ENCODE peak calls at places on chromosomes 13 and 19, in four cellular contexts. One of them, this sample, is unnamed.

GRCh38 chr13:88303157-88303556 is 632.0 kb downstream of the SLITRK5 start:
- DNase-seq in HepG2: no peak
- DNase-seq in GM12878: no peak
- DNase-seq in K562: no peak
- DNase-seq in this sample: no peak

GRCh38 chr19:1206063-1206732 is 620 bp downstream of the STK11 start:
- DNase-seq in HepG2: no peak
- DNase-seq in GM12878: no peak
- DNase-seq in K562: no peak
- DNase-seq in this sample: no peak

GRCh38 chr19:30011051-30011578 is 69.1 kb downstream of the URI1 start:
- DNase-seq in HepG2: no peak
- DNase-seq in GM12878: no peak
- DNase-seq in K562: peak
- DNase-seq in this sample: no peak

GRCh38 chr13:63449549-63449948 is 2033.9 kb upstream of the PCDH20 start:
- DNase-seq in HepG2: no peak
- DNase-seq in GM12878: no peak
- DNase-seq in K562: no peak
- DNase-seq in this sample: no peak

GRCh38 chr13:35978607-35979316 is 152.4 kb downstream of the DCLK1 start:
- DNase-seq in HepG2: peak
- DNase-seq in GM12878: no peak
- DNase-seq in K562: peak
- DNase-seq in this sample: peak

GRCh38 chr19:30708416-30708815 is 336.2 kb downstream of the ZNF536 start:
- DNase-seq in HepG2: no peak
- DNase-seq in GM12878: no peak
- DNase-seq in K562: no peak
- DNase-seq in this sample: no peak

GRCh38 chr13:77026255-77026782 is 640 bp downstream of the FBXL3 start:
- DNase-seq in HepG2: peak
- DNase-seq in GM12878: peak
- DNase-seq in K562: peak
- DNase-seq in this sample: peak

GRCh38 chr13:48985751-48986150 is 10.0 kb downstream of the FNDC3A start:
- DNase-seq in HepG2: no peak
- DNase-seq in GM12878: no peak
- DNase-seq in K562: no peak
- DNase-seq in this sample: no peak

GRCh38 chr19:17454579-17454978 is 6.1 kb upstream of the TMEM221 start:
- DNase-seq in HepG2: no peak
- DNase-seq in GM12878: no peak
- DNase-seq in K562: no peak
- DNase-seq in this sample: no peak

GRCh38 chr13:57063007-57063406 is 77.7 kb upstream of the PRR20A start:
- DNase-seq in HepG2: no peak
- DNase-seq in GM12878: no peak
- DNase-seq in K562: no peak
- DNase-seq in this sample: no peak

GRCh38 chr13:110634558-110634957 is 19.2 kb downstream of the NAXD start:
- DNase-seq in HepG2: no peak
- DNase-seq in GM12878: no peak
- DNase-seq in K562: no peak
- DNase-seq in this sample: peak
- TF ChIP-seq ESRRA in HepG2: no peak
- TF ChIP-seq ESRRA in GM12878: no peak
- TF ChIP-seq ESRRA in K562: no peak
- TF ChIP-seq ESRRA in this sample: no peak

GRCh38 chr13:101155920-101156319 is 260.4 kb downstream of the NALCN start:
- DNase-seq in HepG2: no peak
- DNase-seq in GM12878: no peak
- DNase-seq in K562: no peak
- DNase-seq in this sample: peak
- TF ChIP-seq HDAC2 in HepG2: no peak
- TF ChIP-seq HDAC2 in GM12878: no peak
- TF ChIP-seq HDAC2 in K562: no peak
- TF ChIP-seq HDAC2 in this sample: no peak

GRCh38 chr19:38692458-38693379 is 45.3 kb downstream of the ACTN4 start:
- DNase-seq in HepG2: no peak
- DNase-seq in GM12878: no peak
- DNase-seq in K562: no peak
- DNase-seq in this sample: no peak
- TF ChIP-seq ESRRA in HepG2: no peak
- TF ChIP-seq ESRRA in GM12878: no peak
- TF ChIP-seq ESRRA in K562: no peak
- TF ChIP-seq ESRRA in this sample: no peak

DNA sequence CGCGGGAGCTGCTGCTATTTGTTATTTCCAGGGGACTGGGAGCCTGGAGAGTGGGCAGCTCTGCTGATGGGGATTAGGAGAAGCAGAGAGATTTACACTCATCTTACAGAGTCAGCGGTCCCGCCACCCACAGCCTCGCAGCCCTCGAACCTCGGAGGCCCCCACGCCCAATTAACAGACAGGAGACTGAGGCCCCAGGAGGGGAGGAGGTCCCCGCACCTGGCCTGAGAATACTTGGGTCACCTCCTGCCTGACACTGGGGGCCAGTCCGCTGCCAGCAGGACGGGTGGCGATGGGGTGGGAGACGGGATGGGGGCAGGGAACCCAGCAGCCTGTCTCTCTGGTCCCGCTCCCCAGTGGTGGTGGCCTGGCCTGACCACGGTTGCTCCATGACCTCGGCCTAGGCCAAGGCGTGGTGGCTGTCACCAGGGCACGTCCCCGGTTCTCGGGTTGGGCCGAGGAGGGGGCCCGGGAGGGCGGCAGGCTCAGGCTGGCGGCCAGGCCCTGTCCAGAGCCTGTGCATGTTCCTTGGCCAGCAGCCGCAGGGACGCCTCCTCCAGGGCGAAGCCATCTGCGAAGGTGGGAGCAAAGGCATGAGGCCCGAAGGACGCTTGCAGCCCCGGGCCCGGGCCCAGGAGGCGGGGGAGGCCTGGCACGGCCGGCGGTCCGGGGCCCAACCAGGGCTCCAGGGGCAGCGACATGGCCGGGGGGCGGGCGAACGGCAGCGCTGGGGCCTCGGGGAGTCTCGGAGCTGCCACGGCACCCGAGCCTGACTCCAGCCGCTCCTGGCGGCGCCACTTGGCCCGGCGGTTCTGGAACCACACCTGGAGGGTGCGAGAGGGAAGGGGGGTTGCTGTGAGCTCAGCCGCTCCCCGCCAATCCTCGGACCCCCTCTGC is 1.6 kb downstream of the RAX2 start:
- DNase-seq in HepG2: no peak
- DNase-seq in GM12878: no peak
- DNase-seq in K562: no peak
- DNase-seq in this sample: no peak
- TF ChIP-seq HDAC2 in HepG2: no peak
- TF ChIP-seq HDAC2 in GM12878: no peak
- TF ChIP-seq HDAC2 in K562: no peak
- TF ChIP-seq HDAC2 in this sample: no peak

GRCh38 chr19:32831611-32832010 is 38.0 kb downstream of the SLC7A9 start:
- DNase-seq in HepG2: no peak
- DNase-seq in GM12878: no peak
- DNase-seq in K562: no peak
- DNase-seq in this sample: no peak

DNA sequence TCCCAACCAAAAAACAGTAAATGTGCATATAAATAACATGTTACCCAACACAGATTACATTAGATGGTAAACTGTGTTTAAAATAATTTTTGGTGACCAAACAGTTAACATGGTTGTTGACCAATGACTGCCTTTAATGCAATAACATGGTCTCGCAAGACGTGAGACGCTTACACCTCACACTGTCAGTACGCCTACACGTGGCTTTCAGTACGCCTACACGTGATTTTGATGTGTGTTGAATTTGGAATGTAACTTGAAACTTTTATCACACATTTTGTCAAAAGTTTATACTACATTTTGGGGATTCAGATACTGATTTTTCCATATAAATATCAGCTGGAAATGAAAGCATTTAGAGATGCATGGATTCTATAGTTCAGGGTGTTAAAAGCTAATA is 32.0 kb downstream of the SLC7A9 start:
- DNase-seq in HepG2: no peak
- DNase-seq in GM12878: no peak
- DNase-seq in K562: no peak
- DNase-seq in this sample: no peak
- TF ChIP-seq ESRRA in HepG2: no peak
- TF ChIP-seq ESRRA in GM12878: no peak
- TF ChIP-seq ESRRA in K562: no peak
- TF ChIP-seq ESRRA in this sample: no peak

DNA sequence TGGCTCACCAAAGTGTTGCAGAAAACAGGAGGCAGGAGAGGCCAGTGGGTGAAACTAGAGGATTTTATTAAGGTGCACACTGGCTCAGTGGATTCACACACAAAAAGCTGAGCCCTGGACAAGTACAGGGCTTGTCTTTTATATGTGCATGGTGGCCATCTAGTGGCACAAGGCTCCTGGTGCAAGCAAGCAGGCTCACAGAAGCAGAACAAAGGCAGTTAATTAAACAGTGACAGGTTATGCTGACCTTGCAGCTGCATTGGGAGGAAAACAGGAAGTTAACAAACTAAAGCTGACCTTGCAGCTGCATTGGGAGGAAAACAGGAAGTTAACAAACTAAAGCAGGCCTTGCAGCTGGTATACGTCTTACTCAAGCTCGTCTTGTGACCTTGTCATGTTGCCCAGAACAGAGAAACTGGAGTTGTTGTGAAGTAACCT is 65.3 kb upstream of the ZNF681 start:
- DNase-seq in HepG2: peak
- DNase-seq in GM12878: peak
- DNase-seq in K562: peak
- DNase-seq in this sample: peak
- TF ChIP-seq HDAC2 in HepG2: no peak
- TF ChIP-seq HDAC2 in GM12878: no peak
- TF ChIP-seq HDAC2 in K562: no peak
- TF ChIP-seq HDAC2 in this sample: no peak

This sample was measured in A549.